ENCODE peak calls at places on chromosomes 13 and 19, in nine cellular contexts. Y is neural progenitor cell, W is PC-9, B is SJCRH30, J is testis, T is heart left ventricle, K is left ventricle myocardium inferior, N is breast epithelium, L is prostate gland. C is an unnamed sample. For H3K36me3, the result is how much of the 10 kb centered on the place peaks cover.

GRCh38 chr13:102608944-102609343 is 12.2 kb downstream of the TPP2 start:
- DNase-seq in L (no peak), K (no peak), W (no peak), N (no peak), T (no peak), Y (no peak), B (no peak), J (no peak), C (no peak)

GRCh38 chr13:38819053-38819452 is 132.2 kb downstream of the FREM2 start:
- DNase-seq in J (no peak), Y (peak), N (no peak), K (no peak), T (no peak), B (peak), W (no peak), L (peak), C (no peak)

GRCh38 chr19:33773704-33774624 is 22.7 kb upstream of the KCTD15 start:
- DNase-seq in K (no peak), J (no peak), T (no peak), L (no peak), W (no peak), Y (no peak), B (no peak), N (no peak), C (no peak)

GRCh38 chr13:111422352-111422751 is 101.9 kb downstream of the TEX29 start:
- DNase-seq in T (no peak), L (no peak), N (no peak), J (no peak), B (no peak), Y (no peak), W (no peak), K (no peak), C (no peak)

GRCh38 chr13:93450226-93450625 is 223.6 kb downstream of the GPC6 start:
- DNase-seq in L (no peak), N (no peak), Y (no peak), B (no peak), J (no peak), K (no peak), W (no peak), T (no peak), C (no peak)

GRCh38 chr13:31372454-31372853 is 172.7 kb downstream of the B3GLCT start:
- DNase-seq in B (no peak), J (no peak), Y (no peak), L (no peak), N (no peak), W (no peak), K (no peak), T (no peak), C (no peak)

GRCh38 chr19:7982651-7983099 is 22.8 kb downstream of the ELAVL1 start:
- DNase-seq in K (no peak), T (peak), W (no peak), L (no peak), J (no peak), Y (no peak), B (no peak), N (no peak), C (no peak)

GRCh38 chr13:72150502-72150901 is 283.5 kb upstream of the DACH1 start:
- DNase-seq in N (no peak), W (no peak), T (no peak), B (no peak), L (no peak), J (no peak), Y (no peak), K (no peak), C (no peak)

GRCh38 chr13:45191874-45192273 is 9.0 kb downstream of the KCTD4 start:
- DNase-seq in L (no peak), T (no peak), W (no peak), J (no peak), Y (no peak), B (no peak), K (no peak), N (no peak), C (no peak)

GRCh38 chr13:49530452-49530851 is 34.7 kb downstream of the PHF11 start:
- DNase-seq in L (no peak), N (no peak), K (no peak), Y (no peak), J (no peak), T (no peak), W (no peak), B (no peak), C (no peak)

GRCh38 chr13:45393941-45394570 is 24.1 kb downstream of the SLC25A30 start:
- DNase-seq in J (peak), K (no peak), N (no peak), W (peak), Y (peak), L (peak), T (no peak), B (peak), C (no peak)

GRCh38 chr19:33673258-33673875 is 51.6 kb downstream of the CHST8 start:
- DNase-seq in Y (no peak), J (no peak), W (no peak), T (peak), B (no peak), K (no peak), N (no peak), L (no peak), C (no peak)

GRCh38 chr13:113448885-113449692 is 4.2 kb downstream of the ADPRHL1 start:
- DNase-seq in N (peak), J (peak), W (peak), B (peak), T (no peak), K (no peak), L (no peak), Y (no peak), C (peak)

GRCh38 chr13:50529154-50529882 is 314.2 kb downstream of the DLEU7 start:
- DNase-seq in W (peak), T (peak), Y (no peak), N (peak), L (peak), J (peak), B (peak), K (peak), C (no peak)

GRCh38 chr19:7751157-7751783 is 3.9 kb upstream of the CD209 start:
- DNase-seq in W (no peak), N (no peak), K (no peak), Y (no peak), J (no peak), B (no peak), T (no peak), L (no peak), C (no peak)

GRCh38 chr13:99657848-99658265 is 156.6 kb downstream of the TM9SF2 start:
- DNase-seq in K (peak), W (no peak), B (no peak), N (no peak), J (peak), T (no peak), Y (peak), L (no peak), C (peak)

GRCh38 chr19:47854459-47854858 is 4.6 kb upstream of the TPRX2 start:
- DNase-seq in N (no peak), K (no peak), Y (no peak), B (no peak), T (no peak), J (no peak), W (no peak), L (no peak), C (no peak)

GRCh38 chr13:74136089-74136658 is 2.0 kb upstream of the KLF12 start:
- DNase-seq in L (peak), K (peak), W (no peak), B (peak), T (peak), N (peak), J (peak), Y (no peak), C (peak)

DNA sequence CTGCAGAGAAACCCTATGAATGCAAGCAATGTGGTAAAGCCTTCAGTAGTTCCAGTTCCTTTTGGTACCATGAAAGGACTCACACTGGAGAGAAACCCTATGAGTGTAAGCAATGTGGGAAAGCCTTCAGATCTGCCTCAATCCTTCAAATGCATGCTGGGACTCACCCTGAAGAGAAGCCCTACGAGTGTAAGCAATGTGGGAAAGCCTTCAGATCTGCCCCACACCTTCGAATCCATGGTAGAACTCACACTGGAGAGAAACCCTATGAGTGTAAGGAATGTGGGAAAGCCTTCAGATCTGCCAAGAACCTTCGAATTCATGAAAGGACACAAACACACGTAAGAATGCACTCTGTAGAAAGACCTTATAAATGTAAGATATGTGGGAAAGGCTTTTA is 14.7 kb downstream of the ZNF763 start:
- DNase-seq in B (no peak), L (no peak), J (no peak), W (no peak), N (no peak), Y (no peak), T (no peak), K (no peak), C (no peak)
- H3K4me3 ChIP-seq in B (no peak), L (no peak), J (no peak), W (no peak), N (no peak), Y (no peak), T (no peak), K (no peak), C (no peak)

DNA sequence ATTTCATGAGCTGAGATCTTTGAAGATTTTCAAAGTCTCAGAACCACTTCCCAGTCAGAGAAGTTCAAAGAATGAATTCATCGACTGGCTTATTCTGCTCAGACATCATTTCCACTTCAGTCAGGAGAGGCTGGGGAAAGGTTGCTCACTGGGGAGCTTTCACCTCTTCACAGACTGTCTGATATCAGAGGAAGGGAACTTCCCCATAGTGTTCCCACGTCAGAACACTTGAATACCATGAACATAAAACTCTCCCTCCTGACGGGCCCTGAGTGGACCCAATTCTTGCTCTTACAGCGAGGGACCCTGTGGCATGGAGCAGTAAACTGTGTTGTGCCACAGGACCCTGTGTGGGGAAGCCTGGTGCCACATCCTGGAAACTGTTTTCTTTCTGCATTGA is 492.6 kb downstream of the COG6 start:
- DNase-seq in T (no peak), K (no peak), Y (no peak), N (no peak), J (no peak), B (no peak), L (no peak), W (no peak), C (peak)
- H3K27ac ChIP-seq in T (no peak), K (no peak), Y (no peak), N (no peak), J (no peak), B (no peak), L (no peak), W (no peak), C (no peak)

DNA sequence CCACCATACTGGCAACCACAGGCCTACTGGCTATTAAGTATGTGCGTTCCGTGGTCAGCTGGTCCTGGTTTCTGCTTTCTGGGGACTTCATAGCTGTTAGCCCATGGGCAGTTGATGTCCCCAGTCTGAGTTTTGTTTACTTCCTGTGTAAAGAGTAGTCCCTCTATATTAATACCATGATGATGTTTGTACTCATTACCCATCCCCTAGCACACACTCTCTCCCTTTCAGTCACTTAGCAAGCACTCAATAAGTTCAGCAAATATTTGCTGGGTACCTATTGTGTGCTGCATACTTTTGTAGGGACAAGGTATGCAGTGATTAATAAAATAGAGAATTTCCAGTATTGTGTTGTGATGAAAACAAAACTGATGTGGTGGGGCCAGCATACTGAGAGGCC is 6.4 kb upstream of the MIA start:
- DNase-seq in J (no peak), B (no peak), T (no peak), L (no peak), N (no peak), Y (no peak), K (no peak), W (no peak), C (no peak)
- H3K36me3 ChIP-seq in J (under half), B (under half), T (under half), L (under half), N (under half), Y (under half), K (under half), W (under half), C (under half)

DNA sequence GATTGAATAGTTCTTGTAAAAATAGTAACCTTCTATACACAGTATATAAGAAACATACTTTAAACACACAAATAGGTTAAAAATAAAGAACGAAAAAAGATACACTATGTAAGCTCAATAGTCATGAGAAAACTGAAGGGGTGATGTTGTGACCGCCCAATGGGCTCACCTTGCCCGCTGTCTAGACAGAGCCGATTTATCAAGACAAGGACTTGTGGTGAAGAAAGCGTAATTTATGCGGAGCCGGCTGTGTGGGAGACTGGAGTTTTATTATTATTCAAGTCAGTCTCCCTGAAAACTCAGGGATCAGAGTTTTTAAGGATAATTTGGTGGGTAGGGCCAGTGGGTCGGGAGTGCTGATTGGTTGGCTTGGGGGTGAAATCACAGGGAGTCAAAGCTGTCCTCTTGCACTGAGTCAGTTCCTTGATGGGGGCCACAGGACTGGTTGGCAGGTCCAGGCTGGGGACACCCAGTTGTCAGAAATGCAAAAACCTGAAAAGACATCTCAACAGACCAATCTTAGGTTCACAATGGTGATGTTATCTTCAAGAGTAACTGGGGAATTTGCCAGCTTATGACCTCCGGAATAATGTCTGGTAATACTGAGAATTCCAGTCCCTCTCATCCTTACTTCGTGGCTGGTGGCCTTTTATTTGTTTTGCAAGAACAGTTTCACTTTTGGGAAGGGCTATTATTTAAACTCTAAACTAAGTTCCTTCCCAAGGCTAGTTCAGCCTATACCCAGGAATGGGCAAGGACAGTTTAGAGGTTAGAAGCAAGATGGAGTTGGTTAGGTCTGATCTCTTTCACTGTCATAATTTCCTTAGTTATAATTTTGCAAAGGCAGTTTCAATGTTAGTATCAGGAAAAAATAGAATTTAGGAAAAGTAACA is 96.6 kb downstream of the UBL3 start:
- DNase-seq in K (no peak), B (no peak), W (no peak), Y (no peak), T (no peak), N (no peak), L (no peak), J (no peak), C (no peak)
- H3K4me3 ChIP-seq in K (no peak), B (no peak), W (no peak), Y (no peak), T (no peak), N (no peak), L (no peak), J (no peak), C (no peak)

GRCh38 chr19:38134538-38135149 is 89.4 kb downstream of the DPF1 start:
- DNase-seq in W (peak), L (no peak), J (peak), K (no peak), Y (peak), T (no peak), B (peak), N (no peak), C (no peak)
- H3K27ac ChIP-seq in W (no peak), L (no peak), J (no peak), K (no peak), Y (no peak), T (no peak), B (no peak), N (no peak), C (no peak)

GRCh38 chr19:36821758-36822157 is 16.4 kb downstream of the ZNF790 start:
- DNase-seq in K (no peak), B (no peak), L (no peak), Y (no peak), J (no peak), N (no peak), W (no peak), T (no peak), C (no peak)

DNA sequence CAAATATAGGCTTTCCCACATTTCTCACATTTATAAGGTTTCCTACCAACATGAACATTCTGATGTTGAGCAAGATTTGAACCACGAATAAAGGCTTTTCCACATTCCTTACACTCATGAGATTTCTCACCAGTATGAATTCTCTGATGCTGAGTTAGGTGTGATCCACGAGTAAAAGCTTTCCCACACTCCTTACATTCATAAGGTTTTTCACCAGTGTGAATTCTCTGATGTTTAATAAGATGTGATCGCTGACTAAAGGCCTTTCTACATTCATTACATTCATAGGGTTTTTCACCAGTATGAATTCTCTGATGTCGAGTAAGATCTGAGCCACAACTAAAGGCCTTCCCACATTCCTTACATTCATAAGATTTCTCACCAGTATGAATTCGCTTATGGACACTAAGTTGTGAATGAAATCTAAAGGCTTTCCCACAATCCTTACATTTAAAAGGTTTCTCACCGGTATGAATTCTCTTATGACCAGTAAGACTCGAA is 19.0 kb downstream of the ZNF790 start:
- DNase-seq in L (no peak), W (no peak), J (no peak), T (no peak), K (no peak), B (no peak), N (no peak), Y (no peak), C (no peak)
- H3K36me3 ChIP-seq in L (under half), W (under half), J (under half), T (half or more), K (half or more), B (half or more), N (under half), Y (half or more), C (under half)

GRCh38 chr19:18193388-18194207 is 580 bp downstream of the MPV17L2 start:
- DNase-seq in Y (peak), J (peak), W (no peak), B (peak), K (no peak), L (no peak), N (no peak), T (no peak), C (no peak)
- H3K4me3 ChIP-seq in Y (peak), J (peak), W (peak), B (peak), K (peak), L (peak), N (peak), T (peak), C (peak)

GRCh38 chr19:3175761-3176714 is 2.5 kb upstream of the S1PR4 start:
- DNase-seq in L (peak), N (no peak), J (peak), K (no peak), W (peak), T (no peak), Y (no peak), B (no peak), C (peak)
- H3K27ac ChIP-seq in L (peak), N (peak), J (no peak), K (peak), W (peak), T (no peak), Y (no peak), B (no peak), C (peak)

DNA sequence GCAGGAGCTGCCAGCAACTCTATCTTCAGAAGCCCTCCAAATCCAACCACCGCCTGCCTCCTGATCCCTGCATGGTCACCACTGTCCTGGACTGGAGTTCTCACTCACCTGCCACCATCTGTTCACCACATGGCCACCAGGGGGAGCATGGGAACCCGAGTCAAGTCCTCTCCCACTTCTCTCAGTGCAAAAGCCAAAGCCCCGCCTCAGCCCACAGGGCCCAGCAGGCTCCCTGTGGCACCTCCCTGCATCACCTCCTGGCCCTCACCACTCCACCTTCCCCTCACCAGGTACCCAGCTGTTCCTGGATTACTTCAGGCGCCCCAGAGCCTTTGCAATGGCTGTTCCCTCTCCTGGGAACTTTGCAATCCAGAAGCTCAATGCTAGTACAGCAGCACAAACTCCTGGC is 5.3 kb downstream of the DHPS start:
- DNase-seq in W (peak), L (peak), J (peak), K (peak), B (peak), N (peak), Y (peak), T (peak), C (peak)
- H3K36me3 ChIP-seq in W (under half), L (under half), J (under half), K (half or more), B (half or more), N (under half), Y (under half), T (half or more), C (half or more)

GRCh38 chr13:37492061-37492460 is 106.5 kb downstream of the POSTN start:
- DNase-seq in T (no peak), K (no peak), L (no peak), N (no peak), Y (no peak), B (no peak), J (no peak), W (no peak), C (no peak)

GRCh38 chr13:37490176-37490575 is 108.4 kb downstream of the POSTN start:
- DNase-seq in Y (no peak), L (no peak), K (no peak), J (no peak), N (no peak), W (no peak), B (no peak), T (no peak), C (no peak)

GRCh38 chr13:37488682-37489081 is 109.9 kb downstream of the POSTN start:
- DNase-seq in N (no peak), W (no peak), Y (no peak), K (no peak), T (no peak), L (no peak), B (no peak), J (no peak), C (no peak)

GRCh38 chr13:37492741-37493514 is 105.6 kb downstream of the POSTN start:
- DNase-seq in B (peak), Y (no peak), J (no peak), N (no peak), K (no peak), L (no peak), W (no peak), T (no peak), C (no peak)

DNA sequence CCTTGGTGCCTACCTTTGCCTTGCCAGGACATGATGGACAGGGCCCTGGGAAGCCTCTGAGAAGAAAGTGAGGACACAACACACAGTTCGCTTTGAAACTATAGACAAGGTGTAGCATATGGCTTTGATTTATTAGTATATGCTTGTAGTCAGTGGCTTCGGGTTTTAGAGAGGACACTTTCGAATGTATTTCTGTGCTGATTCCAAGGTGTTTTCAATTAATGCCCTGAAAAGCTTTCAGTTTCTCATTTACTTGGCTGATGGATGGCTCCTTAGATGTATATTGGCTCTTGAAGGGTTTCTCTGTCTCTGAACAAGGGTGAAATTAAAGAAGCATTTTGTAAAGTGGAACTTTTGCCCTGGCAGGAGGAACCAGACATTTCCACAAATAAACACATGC is 106.9 kb downstream of the POSTN start:
- DNase-seq in T (no peak), L (no peak), Y (no peak), W (no peak), B (no peak), N (no peak), K (no peak), J (no peak), C (no peak)
- H3K4me3 ChIP-seq in T (no peak), L (no peak), Y (no peak), W (no peak), B (no peak), N (no peak), K (no peak), J (no peak), C (no peak)